ENCODE peak calls at places on chromosomes 13 and 19, in five cellular contexts. T is BJ, Z is stomach, V is colonic mucosa, R is progenitor cell of endocrine pancreas. M is an unnamed sample.

GRCh38 chr19:741506-742131 is 9.3 kb upstream of the MISP start:
- DNase-seq in R (no peak), V (no peak), T (no peak), Z (no peak), M (no peak)

GRCh38 chr13:64206430-64207225 is 2791.0 kb upstream of the PCDH20 start:
- DNase-seq in T (no peak), R (no peak), V (no peak), Z (no peak), M (no peak)

GRCh38 chr13:94061316-94061715 is 418.2 kb downstream of the DCT start:
- DNase-seq in R (no peak), Z (no peak), V (no peak), T (peak; percentile 63), M (no peak)

GRCh38 chr19:4046946-4047683 is 19.6 kb downstream of the ZBTB7A start:
- DNase-seq in R (no peak), T (no peak), V (no peak), Z (no peak), M (no peak)

GRCh38 chr19:27822336-27822735 is 1390.6 kb downstream of the UQCRFS1 start:
- DNase-seq in T (no peak), V (no peak), Z (no peak), R (no peak), M (no peak)

GRCh38 chr13:33087091-33087490 is 70.9 kb downstream of the KL start:
- DNase-seq in Z (no peak), R (no peak), T (no peak), V (no peak), M (no peak)

GRCh38 chr13:47853236-47853635 is 147.8 kb downstream of the SUCLA2 start:
- DNase-seq in Z (no peak), T (no peak), R (no peak), V (no peak), M (no peak)

GRCh38 chr13:53683146-53683545 is 654.5 kb downstream of the OLFM4 start:
- DNase-seq in R (no peak), T (no peak), V (no peak), Z (no peak), M (no peak)

GRCh38 chr13:41699759-41700158 is 242.4 kb downstream of the RGCC start:
- DNase-seq in R (no peak), Z (no peak), V (no peak), T (no peak), M (no peak)

GRCh38 chr13:81017525-81018152 is 676.7 kb upstream of the SPRY2 start:
- DNase-seq in V (no peak), T (no peak), Z (no peak), R (no peak), M (no peak)

GRCh38 chr13:102141625-102142472 is 260.0 kb downstream of the FGF14 start:
- DNase-seq in V (no peak), T (no peak), R (no peak), Z (no peak), M (no peak)

GRCh38 chr19:16946951-16947940 is 58.4 kb downstream of the F2RL3 start:
- DNase-seq in V (no peak), R (no peak), T (no peak), Z (peak; percentile 20), M (peak; percentile 70)

GRCh38 chr19:19053508-19054314 is 10.1 kb upstream of the SLC25A42 start:
- DNase-seq in V (peak; percentile 65), Z (peak; percentile 70), R (peak; percentile 60), T (no peak), M (no peak)

GRCh38 chr19:11821474-11821873 is 7.4 kb downstream of the ZNF440 start:
- DNase-seq in V (no peak), R (no peak), T (no peak), Z (no peak), M (no peak)

GRCh38 chr13:44816701-44817684 is 172.3 kb downstream of the NUFIP1 start:
- DNase-seq in V (no peak), T (no peak), Z (no peak), R (no peak), M (no peak)

GRCh38 chr13:53198699-53199098 is 170.1 kb downstream of the OLFM4 start:
- DNase-seq in V (no peak), Z (no peak), R (no peak), T (no peak), M (no peak)

GRCh38 chr13:77966671-77967070 is 48.0 kb upstream of the EDNRB start:
- DNase-seq in V (no peak), Z (no peak), R (no peak), T (no peak), M (no peak)

GRCh38 chr19:16896098-16896912 is 7.5 kb downstream of the F2RL3 start:
- DNase-seq in Z (no peak), V (peak; percentile 27), R (no peak), T (no peak), M (no peak)

GRCh38 chr19:13155472-13156284 is 5.5 kb downstream of the IER2 start:
- DNase-seq in T (no peak), R (peak; percentile 72), V (peak; percentile 86), Z (peak; percentile 86), M (peak; percentile 92)

GRCh38 chr19:45195764-45196163 is 17.2 kb downstream of the BLOC1S3 start:
- DNase-seq in R (no peak), V (no peak), T (peak; percentile 21), Z (no peak), M (no peak)

GRCh38 chr19:45187421-45188100 is 9.0 kb downstream of the BLOC1S3 start:
- DNase-seq in V (no peak), R (no peak), Z (no peak), T (no peak), M (no peak)

GRCh38 chr19:45189971-45190370 is 11.4 kb downstream of the BLOC1S3 start:
- DNase-seq in V (no peak), T (no peak), Z (no peak), R (no peak), M (no peak)

GRCh38 chr19:45186509-45187334 is 8.1 kb downstream of the BLOC1S3 start:
- DNase-seq in R (no peak), T (no peak), Z (no peak), V (no peak), M (no peak)

DNA sequence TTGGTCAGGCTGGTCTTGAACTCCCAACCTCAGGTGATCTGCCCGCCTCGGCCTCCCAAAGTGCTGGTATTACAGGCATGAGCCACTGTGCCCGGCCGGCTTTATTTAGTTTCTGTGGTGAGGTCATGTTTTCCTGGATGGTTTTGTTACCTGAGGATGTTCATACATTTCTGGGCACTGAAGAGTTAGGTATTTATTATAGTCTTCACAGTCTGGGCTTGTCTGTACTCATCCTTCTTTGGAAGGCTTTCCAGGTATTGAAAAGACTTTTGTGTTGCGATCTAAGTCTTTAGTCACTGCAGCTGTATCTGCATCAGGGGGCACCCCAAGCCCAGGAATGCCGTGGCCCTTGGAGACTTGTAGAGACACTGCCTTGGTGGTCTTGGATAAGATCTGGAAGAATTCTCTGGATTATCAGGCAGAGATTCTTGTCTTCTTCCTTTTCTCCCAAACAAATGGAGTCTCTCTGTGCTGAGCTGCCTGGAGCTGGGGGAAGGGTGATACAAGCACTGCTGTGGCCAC is 12.8 kb downstream of the BLOC1S3 start:
- DNase-seq in T (no peak), V (no peak), R (no peak), Z (no peak), M (no peak)
- TF ChIP-seq CTCF in T (no peak), V (no peak), R (no peak), Z (no peak), M (no peak)

GRCh38 chr19:42115705-42116104 is 16.5 kb downstream of the POU2F2 start:
- DNase-seq in Z (no peak), V (no peak), R (no peak), T (no peak), M (no peak)

GRCh38 chr19:42111811-42112210 is 20.4 kb downstream of the POU2F2 start:
- DNase-seq in T (no peak), Z (no peak), R (no peak), V (no peak), M (no peak)

GRCh38 chr19:42114412-42114811 is 17.8 kb downstream of the POU2F2 start:
- DNase-seq in R (no peak), Z (no peak), V (no peak), T (no peak), M (no peak)

GRCh38 chr19:42115219-42115618 is 17.0 kb downstream of the POU2F2 start:
- DNase-seq in V (no peak), R (no peak), Z (no peak), T (no peak), M (no peak)

GRCh38 chr19:42113641-42114348 is 18.5 kb downstream of the POU2F2 start:
- DNase-seq in T (peak; percentile 91), V (no peak), Z (no peak), R (no peak), M (no peak)
- TF ChIP-seq CTCF in T (peak; percentile 35), V (no peak), Z (no peak), R (peak; percentile 15), M (peak; percentile 52)

DNA sequence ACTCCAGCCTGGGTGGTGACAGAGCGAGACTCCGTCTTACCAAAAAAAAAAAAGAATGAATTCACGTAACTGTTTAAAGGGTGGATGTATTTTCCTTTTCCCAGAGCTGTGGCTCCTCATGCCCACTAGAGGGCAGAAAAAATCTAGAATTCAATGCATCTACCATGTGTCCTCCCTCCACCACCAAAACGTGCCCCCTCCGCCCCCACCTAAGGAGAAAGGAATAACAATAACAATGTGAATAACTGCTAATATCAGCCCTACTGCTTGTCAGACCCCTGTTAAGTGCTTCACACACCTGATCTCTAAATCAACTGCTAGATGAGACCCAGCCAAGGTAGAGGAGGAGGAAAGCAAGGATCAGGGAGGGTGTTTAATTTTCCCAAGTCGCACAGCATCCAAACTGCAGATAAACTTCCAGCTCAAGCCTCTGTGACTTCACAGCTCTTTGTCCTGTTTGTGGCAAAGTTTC is 20.2 kb upstream of the PNMA8B start:
- DNase-seq in R (no peak), Z (no peak), V (no peak), T (no peak), M (no peak)
- TF ChIP-seq CTCF in R (peak; percentile 71), Z (peak; percentile 50), V (peak; percentile 67), T (peak; percentile 81), M (peak; percentile 76)

GRCh38 chr19:54172764-54173699 is at the start of gene TMC4:
- DNase-seq in V (peak; percentile 84), R (peak; percentile 77), Z (peak; percentile 88), T (no peak), M (no peak)
- TF ChIP-seq CTCF in V (peak; percentile 55), R (peak; percentile 84), Z (peak; percentile 58), T (no peak), M (no peak)

GRCh38 chr19:6312018-6312417 is 21.4 kb downstream of the ACER1 start:
- DNase-seq in Z (no peak), T (no peak), R (no peak), V (no peak), M (no peak)
- TF ChIP-seq CTCF in Z (no peak), T (no peak), R (no peak), V (no peak), M (no peak)

GRCh38 chr13:110407021-110407420 is 99.9 kb downstream of the COL4A2 start:
- DNase-seq in Z (no peak), V (no peak), R (no peak), T (no peak), M (no peak)
- TF ChIP-seq CTCF in Z (no peak), V (no peak), R (no peak), T (no peak), M (no peak)